ENCODE peak calls at places on chromosomes 4 and X, in ten cellular contexts. J is colonic mucosa, W is body of pancreas, S is iPS DF 6.9, N is cardiac muscle cell, L is trophoblast cell, U is hepatocyte, G is A673, A is heart right ventricle, K is K562. D is an unnamed sample.

GRCh38 chr4:62676962-62677361 is 1476.8 kb downstream of the ADGRL3 start:
- DNase-seq in J (no peak), W (no peak), S (no peak), N (no peak), L (peak; percentile 51), U (no peak), G (no peak), A (no peak), K (no peak), D (no peak)

GRCh38 chrX:136262241-136262640 is 11.0 kb upstream of the MAP7D3 start:
- DNase-seq in J (no peak), W (no peak), S (no peak), N (peak; percentile 9), L (no peak), U (no peak), G (no peak), A (no peak), K (no peak), D (no peak)

GRCh38 chr4:42750831-42751230 is 93.9 kb upstream of the ATP8A1 start:
- DNase-seq in J (no peak), W (no peak), S (no peak), N (no peak), L (no peak), U (no peak), G (no peak), A (no peak), K (no peak), D (no peak)

GRCh38 chrX:125150231-125150630 is 169.4 kb upstream of the TEX13C start:
- DNase-seq in J (no peak), W (no peak), S (no peak), N (no peak), L (no peak), U (no peak), G (no peak), A (no peak), K (peak; percentile 7), D (no peak)

GRCh38 chr4:189613202-189613601 is 327.5 kb upstream of the FRG1 start:
- DNase-seq in J (no peak), W (peak; percentile 24), S (no peak), N (no peak), L (peak; percentile 47), U (peak; percentile 16), G (no peak), A (no peak), K (no peak), D (no peak)

GRCh38 chrX:40845331-40845911 is 110.1 kb upstream of the MED14 start:
- DNase-seq in J (no peak), W (peak; percentile 30), S (no peak), N (peak; percentile 94), L (peak; percentile 20), U (peak; percentile 67), G (no peak), A (no peak), K (no peak), D (no peak)

GRCh38 chrX:104195489-104196084 is 29.3 kb downstream of the FAM199X start:
- DNase-seq in J (peak; percentile 18), W (peak; percentile 3), S (no peak), N (peak; percentile 36), L (peak; percentile 71), U (peak; percentile 53), G (peak; percentile 28), A (no peak), K (peak; percentile 12), D (no peak)

GRCh38 chr4:28702571-28702970 is 1841.9 kb downstream of the STIM2 start:
- DNase-seq in J (no peak), W (no peak), S (no peak), N (no peak), L (no peak), U (no peak), G (peak; percentile 11), A (no peak), K (no peak), D (no peak)

GRCh38 chrX:104113237-104113965 is 1.1 kb downstream of the ZCCHC18 start:
- DNase-seq in J (peak; percentile 49), W (peak; percentile 61), S (peak; percentile 13), N (peak; percentile 55), L (peak; percentile 36), U (peak; percentile 63), G (peak; percentile 69), A (peak; percentile 26), K (peak; percentile 14), D (peak; percentile 41)

GRCh38 chr4:183876268-183876934 is 28.7 kb upstream of the STOX2 start:
- DNase-seq in J (no peak), W (peak; percentile 90), S (no peak), N (peak; percentile 93), L (peak; percentile 1), U (peak; percentile 70), G (peak; percentile 57), A (peak; percentile 88), K (no peak), D (peak; percentile 77)

GRCh38 chrX:3244955-3245354 is 101.5 kb downstream of the MXRA5 start:
- DNase-seq in J (no peak), W (no peak), S (no peak), N (no peak), L (peak; percentile 5), U (no peak), G (no peak), A (no peak), K (peak; percentile 2), D (no peak)

GRCh38 chr4:3257691-3258482 is 8.9 kb downstream of the MSANTD1 start:
- DNase-seq in J (peak; percentile 16), W (no peak), S (no peak), N (no peak), L (no peak), U (no peak), G (no peak), A (peak; percentile 7), K (no peak), D (no peak)

GRCh38 chrX:27057883-27058282 is 405.3 kb downstream of the PPP4R3C start:
- DNase-seq in J (no peak), W (no peak), S (peak; percentile 20), N (no peak), L (no peak), U (no peak), G (no peak), A (no peak), K (no peak), D (no peak)

GRCh38 chr4:81651500-81651899 is 179.8 kb upstream of the RASGEF1B start:
- DNase-seq in J (no peak), W (no peak), S (no peak), N (peak; percentile 80), L (peak; percentile 97), U (peak; percentile 82), G (no peak), A (no peak), K (no peak), D (no peak)

GRCh38 chrX:114774691-114775090 is 190.8 kb downstream of the HTR2C start:
- DNase-seq in J (no peak), W (no peak), S (no peak), N (peak; percentile 16), L (peak; percentile 16), U (peak; percentile 11), G (peak; percentile 1), A (no peak), K (no peak), D (no peak)

GRCh38 chrX:75038925-75039324 is 113.7 kb upstream of the NEXMIF start:
- DNase-seq in J (no peak), W (no peak), S (no peak), N (peak; percentile 21), L (no peak), U (no peak), G (peak; percentile 46), A (no peak), K (no peak), D (no peak)

GRCh38 chrX:54920610-54921426 is at the start of gene TRO:
- DNase-seq in J (no peak), W (no peak), S (no peak), N (peak; percentile 16), L (no peak), U (peak; percentile 56), G (peak; percentile 39), A (no peak), K (no peak), D (no peak)

GRCh38 chrX:110795645-110796510 is at the start of gene CHRDL1:
- DNase-seq in J (peak; percentile 36), W (peak; percentile 59), S (no peak), N (no peak), L (no peak), U (peak; percentile 31), G (peak; percentile 9), A (peak; percentile 26), K (no peak), D (no peak)

GRCh38 chr4:98639108-98639507 is 19.3 kb downstream of the TSPAN5 start:
- DNase-seq in J (no peak), W (no peak), S (no peak), N (no peak), L (peak; percentile 80), U (no peak), G (no peak), A (no peak), K (no peak), D (no peak)
- H3K4me1 ChIP-seq in J (no peaks in the 10 kb centered on the region), W (no peaks in the 10 kb centered on the region), S (peaks cover 1% of the 10 kb centered on the region), N (no peaks in the 10 kb centered on the region), L (no peaks in the 10 kb centered on the region), U (no peaks in the 10 kb centered on the region), G (peaks cover 4% of the 10 kb centered on the region), A (no peaks in the 10 kb centered on the region), K (no peaks in the 10 kb centered on the region), D (peaks cover 2% of the 10 kb centered on the region)

GRCh38 chr4:88599714-88600113 is 7.4 kb downstream of the HERC3 start:
- DNase-seq in J (no peak), W (no peak), S (no peak), N (no peak), L (no peak), U (no peak), G (no peak), A (no peak), K (no peak), D (no peak)
- H3K27ac ChIP-seq in J (no peak overlapping the region), W (no peak overlapping the region), S (no peak overlapping the region), N (peak overlapping the region; percentile 90), L (no peak overlapping the region), U (peak overlapping the region; percentile 32), G (no peak overlapping the region), A (peak overlapping the region; percentile 52), K (no peak overlapping the region), D (peak overlapping the region; percentile 66)

DNA sequence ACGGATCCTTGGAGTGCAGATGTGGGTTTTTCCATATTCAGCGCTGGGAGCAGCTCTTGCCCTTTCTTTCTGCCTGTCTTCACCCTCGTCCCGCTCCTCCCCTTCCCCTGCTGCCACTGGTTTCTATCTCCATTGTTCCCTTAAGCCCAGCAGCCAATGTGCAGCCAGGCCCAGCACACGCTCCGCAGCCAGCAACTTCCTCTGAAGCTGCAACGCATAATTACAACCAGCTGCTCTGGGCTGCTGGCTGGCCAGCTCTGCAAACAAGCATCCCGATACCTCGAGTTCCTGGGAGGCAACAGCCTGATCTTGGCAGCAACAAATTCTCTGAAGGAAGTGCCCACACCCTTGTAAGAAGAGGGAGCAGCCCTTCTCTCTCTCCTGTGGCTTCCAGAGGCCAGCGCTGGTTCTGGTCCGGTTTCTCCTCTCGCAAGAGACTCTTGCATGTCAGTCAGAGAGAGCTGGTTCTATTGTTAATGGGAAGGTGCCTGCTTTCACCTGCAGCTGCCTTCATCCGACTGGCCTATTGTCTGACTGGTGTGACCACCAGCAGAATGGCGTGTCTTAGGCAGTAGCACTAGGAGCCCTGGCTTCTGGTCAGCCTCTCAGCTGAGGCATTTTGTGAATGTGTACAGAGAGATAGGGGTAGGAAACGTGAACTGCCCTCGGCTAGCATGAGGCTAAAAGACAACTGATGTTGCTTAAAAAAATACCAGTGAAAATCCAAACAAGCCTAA is 83.8 kb upstream of the MAML3 start:
- DNase-seq in J (peak; percentile 80), W (peak; percentile 66), S (peak; percentile 74), N (peak; percentile 98), L (peak; percentile 98), U (peak; percentile 72), G (peak; percentile 96), A (peak; percentile 76), K (no peak), D (peak; percentile 55)
- H3K4me3 ChIP-seq in J (no peak overlapping the region), W (no peak overlapping the region), S (no peak overlapping the region), N (no peak overlapping the region), L (no peak overlapping the region), U (no peak overlapping the region), G (no peak overlapping the region), A (peak overlapping the region; percentile 24), K (no peak overlapping the region), D (no peak overlapping the region)

GRCh38 chr4:150348079-150348478 is 233.9 kb upstream of the MAB21L2 start:
- DNase-seq in J (no peak), W (no peak), S (no peak), N (peak; percentile 47), L (no peak), U (no peak), G (peak; percentile 72), A (no peak), K (no peak), D (no peak)
- H3K4me1 ChIP-seq in J (no peaks in the 10 kb centered on the region), W (no peaks in the 10 kb centered on the region), S (no peaks in the 10 kb centered on the region), N (peaks cover 9% of the 10 kb centered on the region), L (no peaks in the 10 kb centered on the region), U (no peaks in the 10 kb centered on the region), G (peaks cover 19% of the 10 kb centered on the region), A (no peaks in the 10 kb centered on the region), K (peaks cover 8% of the 10 kb centered on the region), D (peaks cover 2% of the 10 kb centered on the region)

D was measured in lung.